ENCODE peak calls at places on chromosomes 6 and 20, in nine cellular contexts. X is GM20000; J is AG09319; T is CD8-positive, alpha-beta T cell; V is omental fat pad; Z is ascending aorta; Q is IMR-90; R is lower lobe of right lung; G is coronary artery. H is an unnamed sample.

GRCh38 chr6:42158011-42158410 is 15.2 kb upstream of the GUCA1A start:
- DNase-seq in X (no peak), J (peak), T (no peak), V (no peak), Z (no peak), Q (peak), R (no peak), G (no peak), H (no peak)

GRCh38 chr6:170152111-170152926 is 138.6 kb downstream of the DLL1 start:
- DNase-seq in X (no peak), J (no peak), T (no peak), V (no peak), Z (peak), Q (no peak), R (peak), G (no peak), H (no peak)

GRCh38 chr6:14728396-14729024 is 517.4 kb upstream of the JARID2 start:
- DNase-seq in X (no peak), J (no peak), T (no peak), V (peak), Z (no peak), Q (peak), R (peak), G (no peak), H (no peak)

GRCh38 chr6:76552268-76552667 is 479.8 kb upstream of the IMPG1 start:
- DNase-seq in X (no peak), J (no peak), T (no peak), V (no peak), Z (no peak), Q (no peak), R (no peak), G (no peak), H (no peak)

GRCh38 chr6:107743311-107743710 is 80.8 kb downstream of the SCML4 start:
- DNase-seq in X (no peak), J (no peak), T (no peak), V (no peak), Z (no peak), Q (no peak), R (no peak), G (no peak), H (no peak)

GRCh38 chr20:46933150-46933549 is 38.5 kb downstream of the EYA2 start:
- DNase-seq in X (no peak), J (no peak), T (no peak), V (no peak), Z (no peak), Q (no peak), R (no peak), G (no peak), H (no peak)

GRCh38 chr6:116382587-116382986 is 11.8 kb downstream of the DSE start:
- DNase-seq in X (no peak), J (no peak), T (no peak), V (no peak), Z (no peak), Q (no peak), R (no peak), G (no peak), H (no peak)

GRCh38 chr20:20856956-20857355 is 144.5 kb upstream of the RALGAPA2 start:
- DNase-seq in X (no peak), J (no peak), T (no peak), V (no peak), Z (no peak), Q (no peak), R (no peak), G (no peak), H (no peak)

GRCh38 chr6:159053781-159054398 is 9.1 kb upstream of the TAGAP start:
- DNase-seq in X (no peak), J (no peak), T (no peak), V (no peak), Z (no peak), Q (no peak), R (no peak), G (no peak), H (no peak)

DNA sequence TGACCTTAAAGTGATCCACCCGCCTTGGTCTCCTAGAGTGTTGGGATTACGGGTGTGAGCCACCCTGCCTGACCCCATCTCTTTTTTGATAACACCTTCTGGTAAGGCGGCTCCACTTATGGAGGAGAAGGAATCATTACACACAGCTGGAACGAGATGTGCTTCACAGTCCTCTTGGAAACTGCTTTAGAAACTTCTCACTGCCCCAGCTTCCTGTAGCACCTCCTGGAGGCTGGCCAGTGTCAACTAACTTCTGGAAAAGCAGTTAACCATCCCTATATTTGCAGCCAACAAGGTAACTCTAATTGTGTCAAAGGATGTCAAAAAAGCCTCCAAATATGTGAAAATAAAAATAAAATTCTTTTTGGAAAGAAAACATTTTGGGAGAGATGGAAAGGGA is 48.8 kb upstream of the BCLAF1 start:
- DNase-seq in X (no peak), J (no peak), T (no peak), V (no peak), Z (no peak), Q (no peak), R (no peak), G (no peak), H (no peak)
- TF ChIP-seq CTCF in X (no peak), J (no peak), T (no peak), V (no peak), Z (no peak), Q (no peak), R (no peak), G (no peak), H (no peak)

GRCh38 chr6:11304946-11305345 is 72.5 kb upstream of the NEDD9 start:
- DNase-seq in X (no peak), J (no peak), T (no peak), V (no peak), Z (no peak), Q (no peak), R (no peak), G (no peak), H (no peak)

GRCh38 chr6:11311970-11312369 is 79.5 kb upstream of the NEDD9 start:
- DNase-seq in X (no peak), J (no peak), T (no peak), V (no peak), Z (no peak), Q (no peak), R (no peak), G (no peak), H (no peak)

GRCh38 chr6:11307226-11307625 is 74.8 kb upstream of the NEDD9 start:
- DNase-seq in X (no peak), J (no peak), T (no peak), V (no peak), Z (no peak), Q (no peak), R (no peak), G (no peak), H (no peak)

GRCh38 chr6:11313207-11313606 is 80.7 kb upstream of the NEDD9 start:
- DNase-seq in X (no peak), J (no peak), T (no peak), V (no peak), Z (no peak), Q (no peak), R (no peak), G (no peak), H (no peak)

GRCh38 chr6:11309947-11310665 is 77.6 kb upstream of the NEDD9 start:
- DNase-seq in X (no peak), J (no peak), T (no peak), V (no peak), Z (no peak), Q (peak), R (peak), G (no peak), H (no peak)
- TF ChIP-seq CTCF in X (no peak), J (no peak), T (no peak), V (no peak), Z (no peak), Q (no peak), R (peak), G (no peak), H (no peak)

GRCh38 chr20:41317536-41318270 is at the start of gene ZHX3:
- DNase-seq in X (peak), J (peak), T (peak), V (peak), Z (peak), Q (peak), R (peak), G (peak), H (peak)
- TF ChIP-seq CTCF in X (no peak), J (no peak), T (no peak), V (no peak), Z (no peak), Q (no peak), R (no peak), G (no peak), H (no peak)

GRCh38 chr6:53151676-53152075 is 3.0 kb upstream of the GCM1 start:
- DNase-seq in X (peak), J (no peak), T (no peak), V (no peak), Z (no peak), Q (no peak), R (no peak), G (no peak), H (peak)
- TF ChIP-seq CTCF in X (peak), J (peak), T (no peak), V (no peak), Z (no peak), Q (peak), R (no peak), G (no peak), H (peak)

DNA sequence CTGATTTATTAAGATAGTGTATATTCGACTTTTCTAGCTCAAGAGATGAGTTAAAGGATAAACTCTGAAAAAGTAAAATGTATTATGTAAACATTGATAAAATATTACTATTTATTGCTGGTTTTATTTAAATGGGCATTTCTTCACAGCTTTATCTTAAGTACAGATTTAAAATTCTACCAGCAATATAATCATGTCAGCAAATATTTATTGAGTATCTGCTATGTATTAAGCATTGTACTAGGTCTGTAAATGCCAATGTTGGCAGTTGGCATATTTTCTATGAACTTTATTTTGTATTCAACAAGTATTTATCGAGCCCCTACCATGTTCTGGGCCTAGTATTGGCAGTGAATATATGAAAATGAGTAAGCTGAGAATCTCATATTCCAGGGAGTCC is 231.0 kb downstream of the FARS2 start:
- DNase-seq in X (no peak), J (no peak), T (no peak), V (no peak), Z (no peak), Q (no peak), R (no peak), G (no peak), H (no peak)
- TF ChIP-seq CTCF in X (no peak), J (no peak), T (no peak), V (no peak), Z (no peak), Q (no peak), R (no peak), G (no peak), H (no peak)

DNA sequence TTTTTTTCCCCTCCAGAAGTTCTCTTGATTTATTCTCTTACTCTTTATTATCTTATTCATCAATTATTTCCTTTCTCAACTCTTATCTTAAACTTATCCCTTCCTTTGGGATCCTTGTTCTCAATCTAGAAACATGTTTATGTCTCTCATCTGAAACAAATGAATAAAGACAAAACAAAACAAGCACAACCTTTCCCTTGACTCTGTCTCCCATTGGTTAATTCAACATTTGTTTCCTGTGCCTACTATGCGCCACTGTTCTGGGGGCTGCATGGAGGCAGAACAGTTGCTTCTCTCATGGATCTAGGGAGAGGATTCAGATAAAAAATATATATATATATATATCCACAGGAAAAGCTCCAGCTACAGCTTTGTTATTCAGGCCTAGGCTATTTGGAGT is 5.2 kb upstream of the MRAP2 start:
- DNase-seq in X (no peak), J (no peak), T (no peak), V (no peak), Z (no peak), Q (no peak), R (no peak), G (no peak), H (no peak)
- TF ChIP-seq CTCF in X (no peak), J (no peak), T (no peak), V (no peak), Z (no peak), Q (no peak), R (no peak), G (no peak), H (no peak)

DNA sequence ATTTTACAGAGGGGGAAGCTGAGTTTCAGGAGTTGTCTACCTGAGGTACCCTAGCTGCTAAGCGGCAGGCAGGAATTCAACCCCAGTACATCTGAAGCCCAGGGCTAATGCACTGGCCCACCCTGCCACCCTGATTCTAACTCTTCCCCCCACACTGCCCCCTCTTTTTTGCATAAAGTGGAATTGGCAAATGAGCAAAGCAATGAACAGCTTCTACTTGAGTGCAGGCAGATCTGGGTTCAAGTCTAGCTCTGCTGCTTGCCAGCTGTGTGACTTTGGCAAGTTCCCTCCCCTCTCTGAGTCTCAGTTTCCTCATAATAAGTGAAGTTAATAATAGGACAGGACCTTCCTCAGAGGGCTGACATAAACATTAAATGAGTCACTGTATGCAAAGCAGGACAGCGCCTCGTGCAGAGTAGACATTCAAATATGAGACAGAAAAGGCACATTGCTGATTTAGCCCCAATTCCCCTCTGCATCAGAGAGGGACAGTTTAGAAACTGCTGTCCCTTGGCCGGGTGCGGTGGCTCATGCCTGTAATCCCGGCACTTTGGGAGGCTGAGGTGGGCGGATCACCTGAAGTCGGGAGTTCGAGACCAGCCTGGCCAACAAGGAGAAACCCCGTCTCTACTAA is 4.7 kb downstream of the ADA start:
- DNase-seq in X (peak), J (no peak), T (no peak), V (no peak), Z (no peak), Q (peak), R (no peak), G (no peak), H (peak)
- TF ChIP-seq CTCF in X (no peak), J (no peak), T (no peak), V (no peak), Z (no peak), Q (no peak), R (no peak), G (no peak), H (no peak)

GRCh38 chr6:164398647-164399046 is 910.8 kb downstream of the C6orf118 start:
- DNase-seq in X (no peak), J (no peak), T (no peak), V (no peak), Z (no peak), Q (no peak), R (no peak), G (no peak), H (no peak)
- TF ChIP-seq CTCF in X (no peak), J (no peak), T (no peak), V (no peak), Z (no peak), Q (no peak), R (no peak), G (no peak), H (no peak)

DNA sequence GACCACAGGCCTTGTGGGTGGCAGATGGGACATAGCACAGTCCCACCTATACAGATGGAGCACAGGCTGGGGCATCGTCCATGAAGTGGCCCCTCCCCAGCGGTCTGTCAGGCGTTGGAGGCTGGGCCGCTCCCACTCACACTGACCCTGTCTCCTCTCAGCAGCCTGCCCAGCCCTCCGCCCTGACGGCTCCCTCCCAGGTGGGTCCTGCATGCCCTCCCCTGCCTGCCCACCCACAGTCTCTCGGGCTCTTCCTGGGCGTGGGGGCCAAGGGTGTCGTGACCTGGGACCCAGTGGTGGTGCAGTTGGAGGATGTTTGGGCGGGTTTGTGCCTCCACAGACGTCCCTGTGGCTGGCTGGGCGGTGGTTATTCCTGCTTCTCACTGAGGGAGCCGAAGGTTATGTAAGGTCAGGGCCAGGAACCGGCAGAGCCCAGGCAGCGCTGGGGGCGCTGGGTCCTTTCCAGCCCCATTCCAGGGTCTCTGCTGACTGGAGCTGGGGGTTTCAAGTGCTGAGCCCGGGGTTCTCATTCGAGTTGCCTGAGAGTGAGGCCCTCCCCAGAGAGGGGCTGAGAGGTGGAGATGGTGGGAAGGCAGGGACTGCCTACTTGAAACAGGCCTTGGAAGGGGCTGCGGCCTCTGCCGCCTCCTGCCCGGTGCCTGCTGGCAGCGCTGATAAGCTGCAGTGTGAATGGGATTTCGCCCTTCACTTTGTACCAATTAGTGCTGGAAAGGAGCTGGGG is 22.4 kb downstream of the COL20A1 start:
- DNase-seq in X (no peak), J (no peak), T (no peak), V (no peak), Z (peak), Q (no peak), R (peak), G (no peak), H (no peak)
- TF ChIP-seq CTCF in X (no peak), J (no peak), T (no peak), V (no peak), Z (no peak), Q (no peak), R (no peak), G (no peak), H (no peak)

GRCh38 chr6:69311888-69312287 is 484.9 kb downstream of the LMBRD1 start:
- DNase-seq in X (no peak), J (no peak), T (no peak), V (no peak), Z (no peak), Q (no peak), R (no peak), G (no peak), H (no peak)
- TF ChIP-seq CTCF in X (no peak), J (no peak), T (no peak), V (no peak), Z (no peak), Q (no peak), R (no peak), G (no peak), H (no peak)